ENCODE peak calls at places on chromosomes 6 and 20, in four cellular contexts. A is adrenal gland, B is IMR-90, E is GM23338. Y is an unnamed sample.

GRCh38 chr6:33850869-33851541 is 47.2 kb upstream of the MLN start:
- DNase-seq in E (no peak), A (no peak), B (no peak), Y (no peak)

GRCh38 chr6:109291893-109292292 is 90.4 kb downstream of the CD164 start:
- DNase-seq in B (no peak), A (no peak), E (no peak), Y (no peak)

GRCh38 chr6:166387642-166388325 is 5.0 kb upstream of the MPC1 start:
- DNase-seq in B (no peak), A (no peak), E (no peak), Y (no peak)

GRCh38 chr6:110689275-110689935 is 125.9 kb downstream of the CDK19 start:
- DNase-seq in A (no peak), E (peak; percentile 41), B (no peak), Y (no peak)

GRCh38 chr6:106609699-106610098 is 19.6 kb downstream of the RTN4IP1 start:
- DNase-seq in E (peak; percentile 67), A (no peak), B (no peak), Y (no peak)

GRCh38 chr6:44416103-44416502 is 28.6 kb downstream of the CDC5L start:
- DNase-seq in A (peak; percentile 69), B (peak; percentile 58), E (no peak), Y (no peak)

GRCh38 chr6:48136856-48137255 is 25.9 kb upstream of the PTCHD4 start:
- DNase-seq in E (peak; percentile 32), A (no peak), B (no peak), Y (no peak)

GRCh38 chr6:130105996-130106704 is 87.8 kb downstream of the L3MBTL3 start:
- DNase-seq in B (no peak), A (no peak), E (no peak), Y (no peak)

GRCh38 chr6:143896096-143896880 is 32.0 kb downstream of the ZC2HC1B start:
- DNase-seq in E (no peak), A (no peak), B (no peak), Y (no peak)

GRCh38 chr20:49690899-49691620 is 22.6 kb downstream of the B4GALT5 start:
- DNase-seq in B (peak; percentile 69), E (no peak), A (peak; percentile 67), Y (no peak)

GRCh38 chr20:59850018-59850641 is 83.3 kb downstream of the SYCP2 start:
- DNase-seq in A (no peak), B (peak; percentile 42), E (peak; percentile 72), Y (no peak)

GRCh38 chr6:24520929-24521546 is 26.3 kb downstream of the ALDH5A1 start:
- DNase-seq in E (peak; percentile 74), B (peak; percentile 19), A (peak; percentile 54), Y (no peak)

GRCh38 chr6:151679081-151679480 is 128.4 kb upstream of the ESR1 start:
- DNase-seq in B (peak; percentile 18), A (peak; percentile 74), E (no peak), Y (no peak)

DNA sequence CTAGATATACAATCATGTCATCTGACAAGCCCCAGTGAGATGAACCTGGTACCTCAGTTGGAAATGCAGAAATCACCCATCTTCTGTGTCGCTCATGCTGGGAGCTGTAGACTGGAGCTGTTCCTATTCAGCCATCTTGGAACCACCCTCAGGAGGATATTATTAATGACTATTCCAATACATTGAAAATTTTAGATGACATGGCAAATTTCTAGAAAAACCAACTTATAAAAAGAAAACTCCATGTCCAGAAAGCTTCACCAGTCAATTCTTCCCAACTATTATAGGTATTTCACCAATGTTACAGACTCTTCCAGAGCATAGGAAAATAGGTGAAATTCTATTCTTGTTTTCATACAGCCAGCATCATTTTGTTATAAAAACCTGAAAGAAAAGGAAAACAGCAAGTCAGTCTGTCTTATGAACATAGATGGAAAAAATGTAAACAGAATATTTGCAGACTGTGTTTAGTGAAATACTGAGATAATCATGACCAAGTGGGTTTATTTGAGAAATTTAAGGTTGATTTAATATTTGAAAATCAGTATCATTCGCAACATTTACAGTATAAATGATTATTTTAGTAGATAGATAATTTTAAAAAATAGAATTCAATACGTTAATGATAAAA is 43.3 kb downstream of the ATRN start:
- DNase-seq in E (no peak), B (peak; percentile 54), A (no peak), Y (no peak)
- H3K4me1 ChIP-seq in E (no peaks in the 10 kb centered on the region), B (peaks cover 13% of the 10 kb centered on the region), A (no peaks in the 10 kb centered on the region), Y (no peaks in the 10 kb centered on the region)

DNA sequence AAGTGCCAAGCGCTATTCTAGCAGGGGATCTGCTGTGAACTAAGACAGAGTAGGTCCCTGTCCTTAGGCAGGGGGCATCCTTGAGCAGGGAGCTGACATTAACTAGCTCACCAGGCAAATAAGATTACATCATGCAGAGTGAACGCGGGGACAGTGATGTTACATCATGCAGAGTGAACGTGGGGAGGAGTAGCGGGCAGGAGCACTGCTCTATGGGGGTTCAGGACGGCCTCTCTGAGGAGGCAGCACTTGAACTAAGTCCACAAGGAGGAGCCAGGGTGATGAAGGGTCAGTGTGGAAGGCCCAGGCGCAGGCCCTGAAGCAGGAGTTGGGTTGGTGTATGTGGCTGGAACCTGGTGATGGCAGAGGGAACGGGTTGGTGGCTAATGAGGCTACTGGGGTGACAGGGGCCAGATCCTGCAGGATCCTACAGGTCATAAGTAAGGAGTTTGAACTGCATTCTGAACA is 38.7 kb downstream of the KAT14 start:
- DNase-seq in A (no peak), B (no peak), E (peak; percentile 67), Y (no peak)
- H3K4me1 ChIP-seq in A (no peaks in the 10 kb centered on the region), B (no peaks in the 10 kb centered on the region), E (no peaks in the 10 kb centered on the region), Y (no peaks in the 10 kb centered on the region)

DNA sequence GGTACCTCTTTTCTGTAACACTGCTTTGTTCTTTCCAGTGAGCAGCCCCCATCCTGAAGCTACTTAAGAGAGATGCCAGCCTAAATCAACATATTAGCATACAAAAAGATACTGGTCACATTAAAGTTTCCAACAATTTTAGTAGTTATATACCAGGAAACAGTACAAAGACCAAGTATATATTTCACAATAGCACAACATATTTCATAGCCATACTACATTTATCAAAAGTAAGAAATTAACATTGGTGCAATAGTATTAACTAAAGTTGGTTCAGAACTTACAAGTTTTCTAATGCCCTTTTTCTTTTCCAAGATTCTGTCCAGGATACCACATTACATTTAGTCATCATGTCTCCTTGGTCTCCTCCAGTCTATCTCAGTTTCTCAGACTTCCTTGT is 641.0 kb upstream of the GJE1 start:
- DNase-seq in B (no peak), E (no peak), A (no peak), Y (no peak)
- H3K4me1 ChIP-seq in B (peaks cover 4% of the 10 kb centered on the region), E (peaks cover 8% of the 10 kb centered on the region), A (no peaks in the 10 kb centered on the region), Y (no peaks in the 10 kb centered on the region)

GRCh38 chr20:41034239-41034638 is 5.6 kb downstream of the TOP1 start:
- DNase-seq in B (no peak), A (no peak), E (no peak), Y (no peak)
- H3K4me1 ChIP-seq in B (peaks cover 12% of the 10 kb centered on the region), A (peaks cover 15% of the 10 kb centered on the region), E (peaks cover 38% of the 10 kb centered on the region), Y (peaks cover 59% of the 10 kb centered on the region)

GRCh38 chr20:33788351-33789049 is 22.6 kb upstream of the CHMP4B start:
- DNase-seq in E (no peak), B (no peak), A (no peak), Y (no peak)

GRCh38 chr20:33791021-33791420 is 20.1 kb upstream of the CHMP4B start:
- DNase-seq in E (no peak), B (no peak), A (no peak), Y (no peak)

GRCh38 chr20:33790571-33790970 is 20.6 kb upstream of the CHMP4B start:
- DNase-seq in E (no peak), B (no peak), A (no peak), Y (no peak)

GRCh38 chr20:33789858-33790182 is 21.3 kb upstream of the CHMP4B start:
- DNase-seq in E (no peak), A (no peak), B (no peak), Y (no peak)

GRCh38 chr20:33789109-33789857 is 21.9 kb upstream of the CHMP4B start:
- DNase-seq in A (peak; percentile 87), B (peak; percentile 96), E (no peak), Y (peak; percentile 20)
- H3K4me1 ChIP-seq in A (no peaks in the 10 kb centered on the region), B (peaks cover 10% of the 10 kb centered on the region), E (no peaks in the 10 kb centered on the region), Y (no peaks in the 10 kb centered on the region)

GRCh38 chr6:29793036-29793356 is 34.6 kb upstream of the HLA-G start:
- DNase-seq in E (no peak), A (no peak), B (no peak), Y (no peak)
- H3K4me1 ChIP-seq in E (peaks cover 4% of the 10 kb centered on the region), A (peaks cover 9% of the 10 kb centered on the region), B (no peaks in the 10 kb centered on the region), Y (peaks cover 12% of the 10 kb centered on the region)